ENCODE peak calls at places on chromosomes 2 and 18, in six cellular contexts. L, Z, V, B, P and T are unnamed samples.

GRCh38 chr2:175126661-175127060 is 41.3 kb downstream of the ATF2 start:
- DNase-seq in L (no peak), Z (no peak), V (no peak), B (no peak), P (no peak), T (no peak)

GRCh38 chr2:127620867-127621266 is 25.1 kb upstream of the GPR17 start:
- DNase-seq in L (peak), Z (no peak), V (peak), B (no peak), P (no peak), T (no peak)

GRCh38 chr2:1914541-1915165 is 170.3 kb upstream of the PXDN start:
- DNase-seq in L (no peak), Z (no peak), V (no peak), B (no peak), P (no peak), T (no peak)

GRCh38 chr2:41068740-41069139 is 616.9 kb upstream of the SLC8A1 start:
- DNase-seq in L (no peak), Z (no peak), V (no peak), B (no peak), P (no peak), T (no peak)

GRCh38 chr18:79420033-79420745 is 24.5 kb downstream of the NFATC1 start:
- DNase-seq in L (no peak), Z (no peak), V (peak), B (no peak), P (no peak), T (no peak)

GRCh38 chr18:56451188-56451587 is 187.2 kb downstream of the TXNL1 start:
- DNase-seq in L (no peak), Z (no peak), V (no peak), B (no peak), P (no peak), T (no peak)

GRCh38 chr18:30280861-30281470 is 761.6 kb downstream of the DSC3 start:
- DNase-seq in L (no peak), Z (no peak), V (no peak), B (peak), P (no peak), T (peak)

GRCh38 chr2:98664323-98664722 is 55.9 kb downstream of the UNC50 start:
- DNase-seq in L (no peak), Z (no peak), V (no peak), B (no peak), P (no peak), T (no peak)

GRCh38 chr2:130898553-130898952 is 61.8 kb downstream of the ARHGEF4 start:
- DNase-seq in L (no peak), Z (no peak), V (no peak), B (no peak), P (no peak), T (no peak)

GRCh38 chr2:142930835-142931398 is 53.5 kb downstream of the KYNU start:
- DNase-seq in L (no peak), Z (no peak), V (no peak), B (no peak), P (no peak), T (no peak)

GRCh38 chr2:7612969-7613368 is 695.8 kb downstream of the RNF144A start:
- DNase-seq in L (no peak), Z (no peak), V (no peak), B (peak), P (no peak), T (no peak)

GRCh38 chr18:32612651-32613050 is 142.0 kb upstream of the GAREM1 start:
- DNase-seq in L (no peak), Z (no peak), V (no peak), B (no peak), P (no peak), T (no peak)

GRCh38 chr2:170707821-170708795 is 7.0 kb upstream of the SP5 start:
- DNase-seq in L (no peak), Z (no peak), V (peak), B (no peak), P (peak), T (no peak)

GRCh38 chr18:63002803-63003445 is 287.6 kb downstream of the PHLPP1 start:
- DNase-seq in L (no peak), Z (no peak), V (no peak), B (no peak), P (no peak), T (no peak)

GRCh38 chr2:159996792-159997546 is 65.4 kb downstream of the PLA2R1 start:
- DNase-seq in L (no peak), Z (no peak), V (no peak), B (no peak), P (no peak), T (no peak)

GRCh38 chr2:83689402-83689801 is 769.7 kb downstream of the SUCLG1 start:
- DNase-seq in L (no peak), Z (no peak), V (no peak), B (no peak), P (no peak), T (no peak)

GRCh38 chr2:112150447-112150846 is 12.3 kb downstream of the FBLN7 start:
- DNase-seq in L (no peak), Z (peak), V (peak), B (peak), P (peak), T (peak)

GRCh38 chr2:149044500-149044899 is 6.0 kb downstream of the LYPD6B start:
- DNase-seq in L (no peak), Z (no peak), V (no peak), B (no peak), P (no peak), T (no peak)

GRCh38 chr2:237191693-237192076 is 106.0 kb downstream of the COPS8 start:
- DNase-seq in L (peak), Z (no peak), V (peak), B (no peak), P (no peak), T (no peak)

GRCh38 chr2:6657872-6658271 is 207.8 kb downstream of the CMPK2 start:
- DNase-seq in L (no peak), Z (no peak), V (no peak), B (no peak), P (no peak), T (no peak)

GRCh38 chr2:241041557-241042158 is 43.2 kb downstream of the SNED1 start:
- DNase-seq in L (no peak), Z (no peak), V (no peak), B (no peak), P (no peak), T (no peak)

GRCh38 chr2:199833525-199833924 is 17.5 kb downstream of the FTCDNL1 start:
- DNase-seq in L (no peak), Z (no peak), V (no peak), B (no peak), P (no peak), T (no peak)

GRCh38 chr2:664063-664462 is 13.1 kb downstream of the TMEM18 start:
- DNase-seq in L (no peak), Z (no peak), V (no peak), B (no peak), P (no peak), T (no peak)

GRCh38 chr2:46171441-46171953 is 125.7 kb upstream of the EPAS1 start:
- DNase-seq in L (no peak), Z (no peak), V (no peak), B (peak), P (peak), T (peak)

GRCh38 chr18:60372598-60372997 is at the start of gene MC4R:
- DNase-seq in L (no peak), Z (no peak), V (peak), B (peak), P (no peak), T (peak)

GRCh38 chr2:218081695-218082094 is 12.6 kb downstream of the RUFY4 start:
- DNase-seq in L (no peak), Z (no peak), V (no peak), B (peak), P (no peak), T (peak)

GRCh38 chr2:113876503-113877387 is 13.1 kb upstream of the ACTR3 start:
- DNase-seq in L (no peak), Z (peak), V (peak), B (no peak), P (no peak), T (no peak)

GRCh38 chr2:28395334-28396061 is 2.8 kb downstream of the FOSL2 start:
- DNase-seq in L (peak), Z (no peak), V (no peak), B (no peak), P (peak), T (no peak)

GRCh38 chr2:189927823-189928222 is 134.7 kb downstream of the MSTN start:
- DNase-seq in L (no peak), Z (no peak), V (no peak), B (no peak), P (no peak), T (no peak)

GRCh38 chr18:24514439-24514838 is 54.0 kb downstream of the HRH4 start:
- DNase-seq in L (no peak), Z (no peak), V (peak), B (no peak), P (no peak), T (no peak)

GRCh38 chr18:24504401-24504800 is 44.0 kb downstream of the HRH4 start:
- DNase-seq in L (no peak), Z (no peak), V (no peak), B (no peak), P (no peak), T (no peak)

GRCh38 chr18:24506175-24506574 is 45.7 kb downstream of the HRH4 start:
- DNase-seq in L (no peak), Z (no peak), V (no peak), B (no peak), P (no peak), T (no peak)

DNA sequence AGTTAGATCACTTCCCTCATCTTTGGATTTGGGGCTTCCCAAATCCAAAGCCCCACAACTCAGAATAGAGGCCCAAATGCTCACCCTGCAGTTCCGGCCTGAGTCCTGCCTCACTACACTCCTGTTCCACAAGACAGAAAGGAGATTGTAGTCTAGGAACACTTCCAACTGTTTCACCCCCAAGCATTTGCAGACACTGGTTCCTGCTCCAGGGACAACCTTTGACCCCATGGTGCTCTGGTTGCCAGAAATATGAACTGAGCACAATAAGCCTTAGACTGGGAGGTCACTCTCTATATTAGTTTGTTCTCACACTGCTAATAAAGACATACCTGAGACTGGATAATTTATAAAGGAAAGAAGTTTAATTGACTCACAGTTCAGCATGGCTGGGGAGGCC is 49.0 kb downstream of the HRH4 start:
- DNase-seq in L (no peak), Z (peak), V (no peak), B (no peak), P (no peak), T (no peak)
- H3K4me3 ChIP-seq in L (no peak), Z (no peak), V (no peak), B (no peak), P (no peak), T (no peak)

GRCh38 chr18:48828713-48829442 is 121.9 kb downstream of the SMAD7 start:
- DNase-seq in L (peak), Z (peak), V (peak), B (no peak), P (peak), T (no peak)
- H3K4me3 ChIP-seq in L (no peak), Z (no peak), V (no peak), B (no peak), P (no peak), T (no peak)

GRCh38 chr2:62817995-62818713 is 112.6 kb downstream of the EHBP1 start:
- DNase-seq in L (no peak), Z (no peak), V (no peak), B (no peak), P (no peak), T (no peak)
- H3K4me3 ChIP-seq in L (no peak), Z (no peak), V (no peak), B (no peak), P (no peak), T (no peak)

DNA sequence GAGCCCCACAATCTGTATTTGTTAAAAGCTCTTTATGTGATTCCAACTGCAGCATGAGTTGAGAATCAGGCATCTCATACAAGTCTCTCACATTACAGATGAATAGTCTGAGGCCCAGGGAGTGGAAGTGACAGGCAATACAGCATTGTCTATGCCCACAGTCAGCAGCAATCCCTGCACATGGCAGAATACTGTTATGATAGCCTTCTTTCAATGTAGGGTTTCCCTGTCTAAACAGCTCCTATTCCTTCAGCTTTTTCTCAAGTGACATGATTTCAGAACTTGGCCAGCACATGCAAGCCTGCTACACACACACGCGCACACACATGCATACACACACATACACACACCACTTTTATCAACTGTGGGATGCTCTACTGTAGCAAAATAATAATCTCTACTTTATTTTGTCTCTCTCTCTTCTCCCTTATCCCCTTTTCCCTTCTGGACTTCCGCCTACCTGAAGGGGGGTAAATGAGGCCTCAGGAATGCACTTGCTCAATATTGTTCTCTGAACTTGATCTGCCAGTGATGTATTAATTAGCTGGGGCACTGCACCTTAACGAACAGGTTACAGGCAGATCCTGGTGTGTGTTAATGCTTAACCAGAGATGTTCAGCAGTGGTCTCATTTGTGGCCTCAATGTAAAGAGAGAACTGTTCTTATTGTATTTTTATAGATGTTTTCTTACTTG is 116.0 kb downstream of the SETBP1 start:
- DNase-seq in L (no peak), Z (no peak), V (no peak), B (no peak), P (no peak), T (no peak)
- H3K4me3 ChIP-seq in L (no peak), Z (no peak), V (no peak), B (no peak), P (no peak), T (no peak)

DNA sequence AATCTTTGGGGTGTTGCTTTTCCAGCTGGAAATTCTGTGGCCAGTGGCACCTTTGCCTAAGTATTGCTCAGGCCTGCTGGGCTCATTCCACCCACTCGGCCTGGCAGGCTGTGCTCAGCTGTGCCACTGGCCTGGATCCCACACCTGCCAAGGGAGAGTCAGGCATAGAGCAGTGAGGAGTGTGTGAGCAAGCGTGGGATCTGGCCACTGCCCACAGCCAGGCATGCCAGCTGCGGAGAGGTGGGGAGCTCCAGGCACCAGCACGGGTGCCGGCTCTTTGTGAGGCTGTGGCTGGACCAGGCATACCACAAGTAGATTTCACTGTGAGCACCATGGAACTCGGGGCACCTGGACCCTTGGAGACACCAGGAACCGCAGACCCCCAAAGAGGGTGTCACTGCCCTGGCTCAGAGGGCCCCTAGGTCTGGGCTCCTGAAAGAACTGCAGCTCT is 118.1 kb upstream of the MAP2 start:
- DNase-seq in L (no peak), Z (no peak), V (no peak), B (no peak), P (no peak), T (no peak)
- H3K4me3 ChIP-seq in L (no peak), Z (no peak), V (no peak), B (no peak), P (no peak), T (no peak)

DNA sequence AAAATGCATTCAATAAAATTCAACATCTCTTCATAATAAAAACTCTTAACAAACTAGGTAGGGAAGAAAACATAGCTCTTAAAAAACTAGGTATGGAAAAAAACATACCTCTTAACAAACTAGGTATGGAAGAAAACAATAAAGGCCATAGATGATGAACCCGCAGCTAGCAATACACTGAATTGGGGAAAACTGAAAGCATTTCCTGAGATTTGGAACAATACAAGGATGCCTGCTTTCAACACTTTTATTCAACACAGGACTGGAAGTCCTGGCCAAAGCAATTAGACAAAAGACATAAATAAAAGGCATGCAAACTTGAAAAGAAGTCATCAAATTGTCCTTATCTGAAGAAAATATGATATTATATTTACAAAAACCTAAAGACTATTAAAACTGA is 67.8 kb downstream of the NCKAP1 start:
- DNase-seq in L (no peak), Z (no peak), V (no peak), B (no peak), P (no peak), T (no peak)
- H3K4me3 ChIP-seq in L (no peak), Z (no peak), V (no peak), B (no peak), P (no peak), T (no peak)